ENCODE peak calls at places on chromosome 17, in ten cellular contexts. I is PC-9; C is AG10803; E is aorta; A is NCI-H1092; Z is fibroblast of mammary gland; D is stimulated activated CD8-positive, alpha-beta memory T cell treated with anti-CD3 and anti-CD28 coated beads, Interleukin-15, amount 100 ng/mL, for 24 hours; U is stimulated activated CD4-positive, alpha-beta T cell treated with anti-CD3 and anti-CD28 coated beads, Interleukin-1b, Interleukin-23, amount 100 ng/mL, for 1 hour; O is NCI-H1930; Q is ovary. Y is an unnamed sample.

GRCh38 chr17:64130559-64131001 is 636 bp upstream of the ERN1 start:
- DNase-seq in I (no peak), C (peak; percentile 79), E (peak; percentile 79), A (no peak), Z (peak; percentile 69), D (no peak), U (no peak), O (no peak), Q (peak; percentile 42), Y (no peak)

GRCh38 chr17:70968302-70968701 is 799.0 kb downstream of the KCNJ2 start:
- DNase-seq in I (no peak), C (no peak), E (no peak), A (no peak), Z (no peak), D (no peak), U (no peak), O (no peak), Q (no peak), Y (no peak)

GRCh38 chr17:16439867-16440351 is 24.5 kb downstream of the TRPV2 start:
- DNase-seq in I (no peak), C (no peak), E (no peak), A (no peak), Z (peak; percentile 53), D (no peak), U (no peak), O (no peak), Q (no peak), Y (no peak)

GRCh38 chr17:47704781-47705180 is 10.8 kb downstream of the TBKBP1 start:
- DNase-seq in I (no peak), C (no peak), E (peak; percentile 37), A (no peak), Z (no peak), D (no peak), U (no peak), O (no peak), Q (no peak), Y (no peak)

GRCh38 chr17:7207120-7208001 is 12.3 kb downstream of the DLG4 start:
- DNase-seq in I (no peak), C (no peak), E (no peak), A (no peak), Z (peak; percentile 48), D (no peak), U (no peak), O (no peak), Q (peak; percentile 63), Y (no peak)

GRCh38 chr17:80195671-80196529 is 24.2 kb downstream of the SGSH start:
- DNase-seq in I (no peak), C (no peak), E (no peak), A (no peak), Z (no peak), D (peak; percentile 28), U (no peak), O (no peak), Q (peak; percentile 33), Y (no peak)

GRCh38 chr17:78679495-78680395 is 102.3 kb downstream of the CYTH1 start:
- DNase-seq in I (no peak), C (no peak), E (peak; percentile 47), A (no peak), Z (no peak), D (no peak), U (no peak), O (no peak), Q (no peak), Y (no peak)

GRCh38 chr17:13393841-13394710 is 207.7 kb downstream of the HS3ST3A1 start:
- DNase-seq in I (no peak), C (peak; percentile 94), E (no peak), A (no peak), Z (peak; percentile 99), D (no peak), U (no peak), O (no peak), Q (no peak), Y (no peak)

GRCh38 chr17:66123163-66123562 is 68.8 kb downstream of the CEP112 start:
- DNase-seq in I (no peak), C (peak; percentile 35), E (no peak), A (no peak), Z (peak; percentile 38), D (no peak), U (no peak), O (no peak), Q (no peak), Y (no peak)

GRCh38 chr17:82734987-82735866 is at the start of gene FN3K:
- DNase-seq in I (peak; percentile 52), C (peak; percentile 42), E (peak; percentile 88), A (peak; percentile 39), Z (peak; percentile 82), D (no peak), U (no peak), O (peak; percentile 75), Q (peak; percentile 84), Y (no peak)